ENCODE peak calls at places on chromosome 14, in ten cellular contexts. D is suprapubic skin; O is thoracic aorta; C is psoas muscle; R is right atrium auricular region; U is tibial artery; Q is AG04450; G is upper lobe of right lung; A is brain microvascular endothelial cell; V is CD4-positive, alpha-beta T cell. E is an unnamed sample.

GRCh38 chr14:24868389-24868788 is 181.6 kb downstream of the STXBP6 start:
- DNase-seq in U (no peak), C (no peak), Q (no peak), D (no peak), G (no peak), R (no peak), O (no peak), A (no peak), V (no peak), E (no peak)

GRCh38 chr14:52025952-52026510 is 36.7 kb downstream of the RTRAF start:
- DNase-seq in U (no peak), A (no peak), R (no peak), V (no peak), C (no peak), Q (no peak), D (no peak), G (no peak), O (no peak), E (no peak)

GRCh38 chr14:59415836-59416620 is 49.2 kb downstream of the GPR135 start:
- DNase-seq in A (no peak), G (no peak), R (no peak), V (no peak), C (no peak), Q (no peak), O (no peak), U (no peak), D (no peak), E (no peak)

GRCh38 chr14:37931998-37932397 is 275.7 kb upstream of the SSTR1 start:
- DNase-seq in Q (no peak), O (no peak), V (no peak), G (no peak), D (no peak), U (no peak), C (no peak), R (no peak), A (no peak), E (no peak)

GRCh38 chr14:33669111-33669510 is 281.8 kb downstream of the EGLN3 start:
- DNase-seq in R (no peak), Q (no peak), O (no peak), G (no peak), A (no peak), C (no peak), U (no peak), D (no peak), V (no peak), E (no peak)

GRCh38 chr14:22614240-22614799 is 16.2 kb downstream of the ABHD4 start:
- DNase-seq in O (no peak), A (peak; percentile 94), V (no peak), G (no peak), R (no peak), C (peak; percentile 21), D (no peak), Q (peak; percentile 84), U (no peak), E (peak; percentile 94)

GRCh38 chr14:72644758-72645489 is 249.0 kb downstream of the DPF3 start:
- DNase-seq in D (no peak), A (no peak), V (no peak), R (no peak), U (no peak), G (no peak), C (no peak), Q (no peak), O (no peak), E (no peak)

GRCh38 chr14:26017270-26017669 is 580.6 kb downstream of the NOVA1 start:
- DNase-seq in Q (no peak), O (no peak), D (no peak), C (no peak), V (no peak), A (no peak), G (no peak), U (no peak), R (no peak), E (no peak)

GRCh38 chr14:70884595-70885342 is 22.5 kb upstream of the PCNX1 start:
- DNase-seq in A (no peak), R (no peak), O (no peak), D (no peak), V (no peak), C (no peak), Q (no peak), G (no peak), U (no peak), E (no peak)

GRCh38 chr14:104333903-104334811 is 195.8 kb downstream of the KIF26A start:
- DNase-seq in A (no peak), D (no peak), R (no peak), V (no peak), O (no peak), C (no peak), G (peak; percentile 60), U (no peak), Q (no peak), E (no peak)

GRCh38 chr14:101360045-101360931 is 201.0 kb upstream of the DIO3 start:
- DNase-seq in A (no peak), V (no peak), O (no peak), G (no peak), C (peak; percentile 78), R (peak; percentile 80), U (peak; percentile 84), Q (no peak), D (peak; percentile 82), E (no peak)

GRCh38 chr14:68602507-68602906 is 190.4 kb downstream of the ZFP36L1 start:
- DNase-seq in Q (no peak), C (no peak), U (peak; percentile 5), D (no peak), R (no peak), A (no peak), O (no peak), V (no peak), G (no peak), E (no peak)

GRCh38 chr14:98548071-98548686 is 723.8 kb downstream of the BCL11B start:
- DNase-seq in D (no peak), R (no peak), G (no peak), C (no peak), U (no peak), V (no peak), O (no peak), Q (no peak), A (no peak), E (no peak)

GRCh38 chr14:97916669-97917068 is 1119.5 kb downstream of the VRK1 start:
- DNase-seq in Q (no peak), V (no peak), C (no peak), U (no peak), O (no peak), G (no peak), R (no peak), D (no peak), A (no peak), E (no peak)

GRCh38 chr14:34368971-34369665 is 92.9 kb downstream of the SPTSSA start:
- DNase-seq in U (no peak), Q (no peak), A (no peak), R (no peak), V (no peak), C (no peak), D (no peak), G (no peak), O (no peak), E (no peak)

GRCh38 chr14:69559581-69560011 is 15.1 kb downstream of the CCDC177 start:
- DNase-seq in R (no peak), Q (no peak), U (no peak), A (no peak), G (no peak), O (no peak), V (no peak), C (no peak), D (no peak), E (no peak)

GRCh38 chr14:102920273-102920997 is 2.0 kb upstream of the AMN start:
- DNase-seq in Q (no peak), R (no peak), U (no peak), O (no peak), A (no peak), D (no peak), G (no peak), V (no peak), C (no peak), E (no peak)

GRCh38 chr14:104659764-104660523 is 29.5 kb upstream of the INF2 start:
- DNase-seq in O (no peak), Q (no peak), R (no peak), C (no peak), U (no peak), A (no peak), D (no peak), V (no peak), G (peak; percentile 71), E (no peak)

GRCh38 chr14:87133073-87133815 is 859.7 kb downstream of the GALC start:
- DNase-seq in C (peak; percentile 44), A (peak; percentile 1), U (no peak), O (no peak), D (no peak), R (no peak), V (no peak), Q (peak; percentile 88), G (no peak), E (peak; percentile 88)

DNA sequence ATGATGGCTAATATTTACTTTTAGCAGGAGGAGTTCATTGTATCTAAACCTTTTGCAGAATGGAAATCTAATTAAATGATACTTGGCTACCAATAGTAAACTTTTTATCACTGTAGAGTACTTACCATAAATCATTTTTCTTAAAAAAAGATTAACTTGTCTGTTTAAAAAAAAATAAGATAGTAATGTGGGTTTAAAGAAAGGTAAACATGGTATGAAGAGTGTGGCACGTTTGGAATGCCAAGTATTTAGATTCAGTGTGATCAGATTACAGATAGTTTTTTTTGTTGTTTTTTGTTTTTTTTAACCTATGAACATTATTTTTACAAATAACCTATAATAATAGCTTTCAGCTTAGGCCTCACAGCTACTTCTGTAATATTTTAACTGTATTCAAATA is 25.8 kb downstream of the KTN1 start:
- DNase-seq in C (no peak), Q (no peak), D (no peak), A (no peak), V (no peak), O (no peak), R (no peak), U (no peak), G (no peak), E (no peak)
- H3K27ac ChIP-seq in C (peak overlapping the region; percentile 67), Q (no peak overlapping the region), D (no peak overlapping the region), A (no peak overlapping the region), V (no peak overlapping the region), O (no peak overlapping the region), R (no peak overlapping the region), U (no peak overlapping the region), G (no peak overlapping the region), E (no peak overlapping the region)

GRCh38 chr14:88463318-88463717 is 77.9 kb downstream of the SPATA7 start:
- DNase-seq in O (no peak), A (no peak), C (no peak), V (no peak), D (no peak), R (no peak), U (no peak), G (no peak), Q (no peak), E (no peak)
- TF ChIP-seq CTCF in O (no peak), A (peak; percentile 47), C (no peak), V (no peak), D (peak; percentile 11), R (no peak), U (no peak), G (peak; percentile 37), Q (peak; percentile 36), E (no peak)

GRCh38 chr14:93343266-93343665 is 3.7 kb upstream of the COX8C start:
- DNase-seq in V (no peak), Q (no peak), G (no peak), D (no peak), O (no peak), U (no peak), C (no peak), R (no peak), A (no peak), E (no peak)
- H3K27ac ChIP-seq in V (no peak overlapping the region), Q (no peak overlapping the region), G (no peak overlapping the region), D (no peak overlapping the region), O (no peak overlapping the region), U (no peak overlapping the region), C (no peak overlapping the region), R (no peak overlapping the region), A (no peak overlapping the region), E (no peak overlapping the region)

GRCh38 chr14:74535756-74536325 is 42.3 kb downstream of the ISCA2 start:
- DNase-seq in G (no peak), Q (no peak), O (no peak), A (no peak), V (no peak), U (no peak), R (no peak), D (no peak), C (no peak), E (no peak)
- TF ChIP-seq CTCF in G (no peak), Q (no peak), O (no peak), A (no peak), V (no peak), U (no peak), R (no peak), D (no peak), C (no peak), E (no peak)

E was measured in RWPE1.